ENCODE peak calls at places on chromosomes 5 and 9, in six cellular contexts. C is ascending aorta, H is hepatocyte, U is dorsolateral prefrontal cortex, R is GM12865, N is endothelial cell. O is an unnamed sample.

GRCh38 chr9:79731483-79731882 is 159.7 kb downstream of the TLE4 start:
- DNase-seq in C (no peak), R (peak), N (no peak), U (no peak), H (no peak), O (no peak)

GRCh38 chr5:117488976-117489500 is 914.4 kb upstream of the SEMA6A start:
- DNase-seq in R (no peak), N (no peak), U (no peak), H (no peak), C (no peak), O (no peak)

GRCh38 chr5:177312649-177313181 is 1.0 kb upstream of the MXD3 start:
- DNase-seq in N (no peak), R (peak), H (peak), U (no peak), C (no peak), O (no peak)

GRCh38 chr9:109974143-109974917 is 194.3 kb downstream of the PALM2AKAP2 start:
- DNase-seq in R (peak), N (no peak), H (no peak), C (no peak), U (peak), O (no peak)

GRCh38 chr5:52063186-52063585 is 679.9 kb downstream of the ISL1 start:
- DNase-seq in U (no peak), R (no peak), C (no peak), N (no peak), H (no peak), O (no peak)

GRCh38 chr5:1726469-1726865 is 73.2 kb downstream of the MRPL36 start:
- DNase-seq in C (no peak), H (no peak), N (no peak), U (no peak), R (no peak), O (no peak)

GRCh38 chr9:129407905-129408452 is 212.9 kb downstream of the C9orf50 start:
- DNase-seq in C (no peak), H (no peak), N (no peak), U (no peak), R (no peak), O (peak)

GRCh38 chr5:155616779-155617392 is 603.3 kb downstream of the KIF4B start:
- DNase-seq in H (peak), N (peak), U (peak), R (peak), C (no peak), O (peak)

GRCh38 chr5:56588636-56589485 is 226.5 kb upstream of the MAP3K1 start:
- DNase-seq in H (no peak), U (no peak), C (no peak), R (peak), N (peak), O (no peak)

GRCh38 chr9:68739631-68740174 is 34.7 kb downstream of the PIP5K1B start:
- DNase-seq in H (peak), N (no peak), C (no peak), R (no peak), U (no peak), O (no peak)

GRCh38 chr5:58122993-58123392 is 336.9 kb downstream of the PLK2 start:
- DNase-seq in H (no peak), R (no peak), N (no peak), C (no peak), U (no peak), O (no peak)

GRCh38 chr5:157066950-157067349 is 8.0 kb upstream of the HAVCR1 start:
- DNase-seq in R (no peak), U (no peak), H (no peak), N (no peak), C (no peak), O (no peak)

GRCh38 chr5:171806976-171807823 is 21.6 kb downstream of the SMIM23 start:
- DNase-seq in C (no peak), U (no peak), N (no peak), H (no peak), R (no peak), O (no peak)

GRCh38 chr9:18793122-18793521 is 239.9 kb downstream of the SAXO1 start:
- DNase-seq in N (no peak), R (no peak), H (no peak), C (no peak), U (no peak), O (no peak)

DNA sequence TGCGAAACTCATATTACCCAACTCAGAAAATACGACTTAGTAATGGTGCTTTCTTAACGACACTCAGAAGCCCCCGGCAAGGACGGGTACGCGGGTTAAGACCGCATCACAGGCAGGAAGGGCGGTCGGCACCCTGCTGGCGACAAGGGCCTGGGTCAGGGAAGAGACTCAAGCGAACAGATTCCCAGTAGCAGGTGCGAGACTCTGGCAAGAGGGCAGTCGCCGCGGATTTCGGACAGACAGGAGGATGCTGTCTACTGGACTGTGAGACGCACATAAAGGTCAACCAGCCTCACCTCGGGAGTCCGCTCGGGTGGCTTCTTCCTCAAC is 398 bp downstream of the RAPGEF6 start:
- DNase-seq in R (peak), H (peak), U (peak), N (peak), C (peak), O (peak)
- TF ChIP-seq CTCF in R (peak), H (no peak), U (peak), N (no peak), C (peak), O (no peak)

DNA sequence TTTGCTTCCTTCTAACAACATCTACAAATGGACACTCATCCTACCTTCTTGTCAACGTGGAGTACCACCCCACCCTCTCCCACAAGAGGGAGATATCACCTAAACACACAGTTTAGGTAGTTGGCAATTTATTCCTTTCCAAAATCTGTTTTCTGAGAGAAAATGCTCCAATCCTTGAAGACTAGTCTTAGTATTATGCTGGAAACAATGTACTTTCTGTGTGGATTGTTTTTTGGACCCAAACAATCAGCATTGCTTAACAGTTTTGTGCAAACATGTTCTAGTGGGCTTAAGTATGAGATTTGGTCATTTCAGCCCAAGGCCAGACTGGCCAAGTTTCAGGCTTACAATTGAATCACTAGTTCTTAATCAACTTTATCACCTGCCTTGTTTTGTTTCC is 359.1 kb downstream of the ARHGEF28 start:
- DNase-seq in H (peak), C (no peak), R (peak), U (no peak), N (peak), O (no peak)
- TF ChIP-seq CTCF in H (peak), C (peak), R (no peak), U (no peak), N (peak), O (no peak)

GRCh38 chr9:36932198-36932597 is 101.9 kb downstream of the PAX5 start:
- DNase-seq in C (no peak), H (no peak), N (no peak), R (no peak), U (no peak), O (no peak)

GRCh38 chr9:36935768-36936497 is 98.1 kb downstream of the PAX5 start:
- DNase-seq in N (no peak), R (peak), H (no peak), U (no peak), C (no peak), O (no peak)

GRCh38 chr9:36935332-36935731 is 98.7 kb downstream of the PAX5 start:
- DNase-seq in N (no peak), C (no peak), U (no peak), R (peak), H (no peak), O (no peak)

GRCh38 chr9:36934478-36935065 is 99.5 kb downstream of the PAX5 start:
- DNase-seq in R (no peak), C (no peak), N (no peak), U (no peak), H (no peak), O (no peak)

GRCh38 chr9:36933676-36934215 is 100.3 kb downstream of the PAX5 start:
- DNase-seq in U (no peak), R (no peak), C (no peak), H (no peak), N (no peak), O (no peak)
- TF ChIP-seq CTCF in U (no peak), R (no peak), C (no peak), H (no peak), N (no peak), O (no peak)

DNA sequence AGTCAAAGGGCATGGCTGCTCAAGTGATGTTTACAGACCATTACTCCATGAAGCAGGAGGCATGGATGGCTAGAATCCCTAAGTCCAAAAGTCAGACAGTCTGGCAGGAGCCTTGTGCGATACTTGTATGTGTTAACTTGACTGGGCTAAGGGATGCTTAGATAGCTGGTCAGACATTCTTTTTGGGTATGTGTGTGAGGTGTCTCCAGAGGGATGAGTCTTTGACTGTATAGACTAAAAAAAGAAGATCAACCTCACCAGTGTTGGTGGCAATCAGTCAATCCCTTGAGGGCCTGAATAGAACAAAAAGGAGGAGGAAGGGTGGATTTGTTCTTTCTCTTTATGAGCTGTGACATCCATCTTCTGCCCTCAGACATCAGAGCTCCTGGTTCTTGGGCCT is 9.8 kb upstream of the HSPB3 start:
- DNase-seq in N (no peak), H (no peak), R (no peak), C (no peak), U (no peak), O (no peak)
- TF ChIP-seq CTCF in N (no peak), H (no peak), R (no peak), C (no peak), U (no peak), O (no peak)

GRCh38 chr5:147339313-147339712 is 104.5 kb downstream of the STK32A start:
- DNase-seq in U (no peak), H (no peak), R (peak), C (no peak), N (no peak), O (no peak)
- TF ChIP-seq CTCF in U (no peak), H (no peak), R (peak), C (no peak), N (no peak), O (no peak)

O was measured in glutamatergic neuron.